ENCODE peak calls at places on chromosomes 2 and 18, in four cellular contexts. G is H1, Y is H9, X is mesendoderm. A is an unnamed sample.

GRCh38 chr2:10073706-10074105 is 6.5 kb downstream of the CYS1 start:
- DNase-seq in X (no peak), Y (no peak), G (no peak), A (no peak)

GRCh38 chr2:182144039-182144779 is 158.6 kb downstream of the PPP1R1C start:
- DNase-seq in Y (no peak), G (no peak), X (peak), A (no peak)

GRCh38 chr18:35736696-35737095 is 155.2 kb downstream of the GALNT1 start:
- DNase-seq in G (no peak), Y (no peak), X (no peak), A (no peak)

GRCh38 chr18:37270046-37270665 is 295.4 kb downstream of the CELF4 start:
- DNase-seq in X (peak), G (peak), Y (no peak), A (peak)

GRCh38 chr2:129428086-129428660 is 551.3 kb upstream of the RAB6C start:
- DNase-seq in X (no peak), G (no peak), Y (no peak), A (no peak)

GRCh38 chr2:229445501-229446294 is 174.6 kb upstream of the PID1 start:
- DNase-seq in Y (no peak), X (no peak), G (no peak), A (peak)

GRCh38 chr2:25552343-25552742 is 121.0 kb downstream of the DTNB start:
- DNase-seq in X (no peak), G (no peak), Y (no peak), A (no peak)

GRCh38 chr18:57744211-57744694 is 58.9 kb downstream of the ATP8B1 start:
- DNase-seq in X (no peak), Y (no peak), G (no peak), A (peak)

GRCh38 chr2:112482309-112483046 is 522 bp downstream of the TTL start:
- DNase-seq in Y (peak), X (peak), G (peak), A (peak)

GRCh38 chr2:234377761-234378341 is 119.0 kb downstream of the ARL4C start:
- DNase-seq in Y (no peak), X (peak), G (no peak), A (peak)

GRCh38 chr2:68302281-68302680 is 17.5 kb downstream of the CNRIP1 start:
- DNase-seq in G (no peak), Y (no peak), X (peak), A (peak)

GRCh38 chr2:182240862-182241371 is 185.9 kb downstream of the PDE1A start:
- DNase-seq in Y (peak), X (peak), G (no peak), A (peak)

GRCh38 chr2:95012881-95013550 is 12.5 kb upstream of the MAL start:
- DNase-seq in X (no peak), G (no peak), Y (no peak), A (no peak)

GRCh38 chr18:22166070-22166972 is 3.1 kb upstream of the GATA6 start:
- DNase-seq in Y (no peak), X (peak), G (peak), A (no peak)

GRCh38 chr2:213089438-213089837 is 62.0 kb downstream of the IKZF2 start:
- DNase-seq in X (no peak), Y (no peak), G (no peak), A (peak)

GRCh38 chr2:201798252-201798918 is 8.0 kb upstream of the CDK15 start:
- DNase-seq in Y (no peak), X (no peak), G (no peak), A (peak)

DNA sequence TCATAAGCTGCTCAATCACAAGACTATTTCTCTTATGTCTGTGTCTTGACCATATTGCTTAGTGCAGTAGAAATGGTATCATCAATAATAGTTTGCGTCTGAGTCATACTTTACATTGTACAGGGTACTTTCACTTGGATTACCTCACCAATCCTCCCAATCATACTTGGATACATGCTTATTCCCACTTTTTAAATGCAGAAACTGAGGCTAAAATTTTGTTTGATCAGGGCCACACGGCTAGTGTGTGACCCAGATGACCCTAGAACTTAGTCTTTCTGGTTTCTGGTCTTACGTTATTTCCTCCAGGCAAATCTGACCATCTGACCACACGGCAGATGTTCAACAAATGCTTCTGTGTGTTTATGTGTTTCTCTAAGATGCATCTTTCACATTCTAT is 23.8 kb upstream of the CCL20 start:
- DNase-seq in X (no peak), G (no peak), Y (no peak), A (peak)
- H3K4me2 ChIP-seq in X (no peak), G (no peak), Y (no peak), A (no peak)

GRCh38 chr2:160730296-160730995 is 236.8 kb upstream of the RBMS1 start:
- DNase-seq in G (no peak), Y (no peak), X (peak), A (no peak)
- H3K56ac ChIP-seq in G (no peak), Y (no peak), X (no peak), A (no peak)

GRCh38 chr2:60708630-60709320 is 47.3 kb upstream of the PAPOLG start:
- DNase-seq in Y (no peak), G (no peak), X (no peak), A (no peak)

GRCh38 chr2:60707750-60708371 is 48.2 kb upstream of the PAPOLG start:
- DNase-seq in X (peak), G (peak), Y (peak), A (peak)

GRCh38 chr2:60706021-60706420 is 50.0 kb upstream of the PAPOLG start:
- DNase-seq in Y (no peak), G (no peak), X (no peak), A (peak)

DNA sequence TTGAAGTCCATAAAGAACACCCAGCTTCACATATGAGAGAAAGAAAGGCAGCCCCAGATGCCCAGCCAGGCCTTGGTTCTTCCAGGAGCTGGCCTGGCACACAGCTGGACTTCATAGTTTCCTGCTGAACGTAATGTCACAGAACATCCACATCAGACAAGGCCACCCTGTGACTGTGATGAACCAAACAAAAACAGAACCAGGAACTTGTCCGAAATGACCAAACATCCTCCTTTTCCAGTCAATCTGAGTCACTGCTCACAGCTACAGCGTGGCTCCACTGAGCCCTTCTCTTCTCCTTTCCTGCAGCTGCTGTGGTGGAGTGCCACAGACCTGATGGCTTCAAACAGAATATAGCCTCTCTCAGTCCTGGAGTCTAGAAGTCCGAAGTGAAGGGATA is 45.4 kb upstream of the PAPOLG start:
- DNase-seq in Y (no peak), G (no peak), X (no peak), A (peak)
- H3K27ac ChIP-seq in Y (no peak), G (no peak), X (no peak), A (no peak)

DNA sequence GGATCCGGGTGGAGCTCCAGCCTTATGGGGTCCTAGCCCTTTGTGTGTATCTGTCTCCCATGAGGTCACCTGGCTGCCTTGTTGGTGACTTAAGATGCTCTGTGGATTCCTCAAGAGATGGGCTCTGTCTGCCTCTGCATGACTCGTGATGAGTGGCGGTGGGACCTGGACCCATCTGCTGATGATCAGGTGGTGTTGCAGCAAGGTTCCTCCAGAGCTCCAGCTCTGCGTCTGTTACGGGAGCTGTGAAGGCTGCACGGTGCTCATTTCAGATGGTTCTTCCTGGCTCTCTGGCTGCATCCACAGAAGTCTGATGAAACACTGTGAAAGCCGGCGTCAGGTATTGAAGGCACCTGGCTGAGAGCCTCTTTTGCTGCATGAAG is 2.4 kb downstream of the AGAP1 start:
- DNase-seq in X (peak), Y (no peak), G (no peak), A (peak)
- H3K4me2 ChIP-seq in X (no peak), Y (no peak), G (no peak), A (peak)

A was measured in IMR-90.